ENCODE peak calls at places on chromosome 2, in ten cellular contexts. L is endodermal cell; Y is ovary; S is GM12865; J is OCI-LY7; P is upper lobe of right lung; X is tibial artery; A is activated CD8-positive, alpha-beta T cell treated with anti-CD3 and anti-CD28 coated beads for 36 hours; Q is sigmoid colon; R is AG04449. N is an unnamed sample.

GRCh38 chr2:21268197-21268870 is 144.6 kb downstream of the TDRD15 start:
- DNase-seq in L (peak; percentile 44), Y (no peak), S (no peak), J (no peak), P (no peak), X (no peak), A (no peak), Q (no peak), R (no peak), N (no peak)

GRCh38 chr2:183078163-183078466 is 432 bp upstream of the DUSP19 start:
- DNase-seq in L (no peak), Y (no peak), S (no peak), J (peak; percentile 43), P (no peak), X (no peak), A (no peak), Q (no peak), R (no peak), N (no peak)

GRCh38 chr2:217942731-217943335 is 60.0 kb downstream of the TNS1 start:
- DNase-seq in L (no peak), Y (no peak), S (no peak), J (no peak), P (peak; percentile 68), X (no peak), A (no peak), Q (no peak), R (no peak), N (no peak)

GRCh38 chr2:220981926-220982325 is 590.2 kb downstream of the EPHA4 start:
- DNase-seq in L (no peak), Y (no peak), S (no peak), J (no peak), P (no peak), X (no peak), A (no peak), Q (no peak), R (no peak), N (no peak)

GRCh38 chr2:101704046-101704466 is 6.5 kb downstream of the MAP4K4 start:
- DNase-seq in L (no peak), Y (peak; percentile 48), S (peak; percentile 41), J (peak; percentile 43), P (no peak), X (peak; percentile 69), A (no peak), Q (peak; percentile 82), R (peak; percentile 28), N (peak; percentile 83)

GRCh38 chr2:231699006-231699405 is 9.3 kb upstream of the PTMA start:
- DNase-seq in L (no peak), Y (no peak), S (no peak), J (no peak), P (no peak), X (no peak), A (no peak), Q (peak; percentile 85), R (no peak), N (no peak)

GRCh38 chr2:41836944-41837343 is 210.9 kb upstream of the PKDCC start:
- DNase-seq in L (peak; percentile 89), Y (no peak), S (peak; percentile 39), J (peak; percentile 28), P (no peak), X (no peak), A (peak; percentile 32), Q (no peak), R (no peak), N (peak; percentile 66)

GRCh38 chr2:206584323-206585116 is 57.8 kb upstream of the FAM237A start:
- DNase-seq in L (peak; percentile 53), Y (no peak), S (no peak), J (no peak), P (no peak), X (no peak), A (no peak), Q (no peak), R (no peak), N (peak; percentile 24)

GRCh38 chr2:128321784-128322650 is 3.3 kb upstream of the HS6ST1 start:
- DNase-seq in L (peak; percentile 93), Y (peak; percentile 88), S (peak; percentile 79), J (peak; percentile 78), P (peak; percentile 91), X (peak; percentile 94), A (peak; percentile 81), Q (peak; percentile 93), R (no peak), N (peak; percentile 79)

GRCh38 chr2:55011741-55012574 is 38.3 kb downstream of the RTN4 start:
- DNase-seq in L (no peak), Y (no peak), S (no peak), J (no peak), P (no peak), X (no peak), A (no peak), Q (no peak), R (no peak), N (no peak)

GRCh38 chr2:2226326-2226725 is 104.7 kb downstream of the MYT1L start:
- DNase-seq in L (no peak), Y (no peak), S (no peak), J (no peak), P (no peak), X (no peak), A (no peak), Q (no peak), R (no peak), N (no peak)

GRCh38 chr2:2232167-2232566 is 98.9 kb downstream of the MYT1L start:
- DNase-seq in L (no peak), Y (no peak), S (no peak), J (no peak), P (no peak), X (no peak), A (no peak), Q (no peak), R (no peak), N (no peak)

GRCh38 chr2:2234398-2234797 is 96.7 kb downstream of the MYT1L start:
- DNase-seq in L (no peak), Y (no peak), S (no peak), J (no peak), P (no peak), X (no peak), A (no peak), Q (no peak), R (no peak), N (no peak)

GRCh38 chr2:2233171-2233826 is 97.8 kb downstream of the MYT1L start:
- DNase-seq in L (no peak), Y (no peak), S (no peak), J (no peak), P (no peak), X (no peak), A (no peak), Q (no peak), R (no peak), N (no peak)

DNA sequence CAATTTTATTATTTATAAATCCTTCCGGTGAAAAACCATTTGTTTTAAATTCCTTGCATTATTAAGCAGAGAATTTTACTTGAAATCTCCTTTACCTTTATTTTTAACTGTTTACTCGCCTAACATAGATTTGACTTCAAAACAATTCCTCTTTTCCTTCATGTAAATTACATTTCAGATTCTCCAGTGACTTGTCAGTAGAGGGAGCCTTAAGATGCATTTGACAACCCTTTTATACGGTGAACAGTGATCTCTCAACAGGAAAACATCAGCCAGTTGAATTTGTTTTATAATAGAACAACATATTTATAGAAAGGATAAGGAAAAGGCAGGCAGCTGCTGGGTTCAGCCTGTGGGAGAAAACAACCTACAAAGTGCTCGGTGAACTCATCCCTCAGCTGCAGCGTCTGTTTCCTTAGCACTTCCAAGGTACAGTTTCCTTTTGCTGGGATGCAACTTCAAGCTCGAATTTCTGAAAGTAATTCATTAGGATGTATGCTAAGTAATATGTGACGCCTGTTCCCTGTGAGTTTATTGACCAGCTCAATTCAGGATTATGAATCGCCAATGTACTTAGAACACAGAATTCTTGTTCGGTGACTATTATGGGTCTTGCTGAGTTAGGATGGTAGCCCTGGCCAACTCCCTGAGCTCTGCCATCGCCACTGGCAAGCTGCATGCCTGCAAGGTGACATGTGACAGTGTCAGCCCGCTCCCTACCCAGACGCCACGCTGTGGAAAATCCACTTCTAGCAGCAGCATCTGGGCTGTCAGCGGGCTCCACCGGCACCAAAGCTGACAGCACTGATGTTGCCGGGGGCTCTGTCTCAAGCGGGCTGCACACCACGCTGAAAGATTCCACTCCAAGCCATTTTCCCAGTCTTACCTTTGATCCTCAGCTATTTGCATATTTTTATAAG is 100.9 kb downstream of the MYT1L start:
- DNase-seq in L (no peak), Y (no peak), S (no peak), J (no peak), P (no peak), X (no peak), A (no peak), Q (no peak), R (no peak), N (no peak)
- TF ChIP-seq CTCF in L (peak; percentile 44), Y (no peak), S (no peak), J (peak; percentile 41), P (no peak), X (no peak), A (no peak), Q (no peak), R (no peak), N (peak; percentile 20)

DNA sequence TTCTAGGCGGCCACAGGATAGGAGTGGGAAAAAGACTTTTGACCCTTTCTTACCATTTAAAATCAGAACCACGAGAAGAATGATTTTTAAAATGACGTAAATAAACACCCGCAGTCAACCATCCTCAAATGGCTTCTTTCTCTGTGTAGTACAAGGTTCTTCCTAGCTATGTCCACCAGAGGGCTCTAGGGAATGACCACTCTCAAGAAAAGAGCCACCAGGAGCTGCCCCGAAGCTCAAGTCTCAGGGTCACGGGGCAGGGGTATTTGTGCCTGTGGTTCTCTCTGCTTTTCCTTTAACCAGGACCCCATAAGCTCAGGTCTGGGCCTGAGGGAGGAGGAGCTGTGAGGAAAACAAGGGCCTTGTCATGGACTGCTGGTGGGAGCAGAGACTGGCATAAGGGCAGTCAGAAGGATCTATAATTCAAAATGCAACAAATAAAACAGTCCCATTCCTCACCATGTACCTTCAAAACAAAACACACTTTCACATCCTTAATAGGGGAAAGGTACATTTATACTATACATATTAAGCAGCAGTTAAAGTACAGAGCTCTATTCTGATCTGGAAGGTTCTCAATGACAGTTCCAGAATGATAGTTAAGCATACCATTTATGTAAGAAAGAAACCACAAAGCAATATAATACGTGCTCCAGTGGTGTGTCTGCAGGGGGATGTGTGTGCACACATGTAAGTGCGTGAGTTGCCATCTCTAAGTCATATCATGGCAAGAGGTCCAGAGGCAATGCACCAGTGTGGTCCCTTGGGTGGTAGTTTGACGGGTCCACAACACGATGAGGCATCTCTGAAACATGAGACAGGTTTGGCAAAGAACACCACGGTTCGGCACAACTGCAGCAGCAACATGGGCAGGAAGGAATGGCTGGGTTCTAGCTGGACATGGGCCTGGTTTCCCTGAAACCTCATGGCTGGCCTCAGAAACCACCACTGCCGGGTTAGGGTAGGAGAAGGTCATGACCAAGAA is 18.6 kb downstream of the LYPD1 start:
- DNase-seq in L (peak; percentile 79), Y (no peak), S (peak; percentile 11), J (no peak), P (no peak), X (no peak), A (no peak), Q (no peak), R (no peak), N (peak; percentile 44)
- TF ChIP-seq CTCF in L (peak; percentile 85), Y (peak; percentile 11), S (no peak), J (no peak), P (peak; percentile 49), X (no peak), A (no peak), Q (no peak), R (peak; percentile 50), N (no peak)

GRCh38 chr2:96143848-96144480 is 1.3 kb downstream of the DUSP2 start:
- DNase-seq in L (peak; percentile 89), Y (peak; percentile 7), S (peak; percentile 68), J (peak; percentile 67), P (peak; percentile 61), X (peak; percentile 60), A (peak; percentile 50), Q (peak; percentile 59), R (no peak), N (peak; percentile 10)
- TF ChIP-seq CTCF in L (peak; percentile 69), Y (no peak), S (peak; percentile 39), J (peak; percentile 42), P (no peak), X (no peak), A (peak; percentile 48), Q (no peak), R (peak; percentile 5), N (no peak)

GRCh38 chr2:14634223-14634884 is 1.8 kb downstream of the LRATD1 start:
- DNase-seq in L (peak; percentile 95), Y (peak; percentile 82), S (peak; percentile 18), J (no peak), P (peak; percentile 93), X (peak; percentile 85), A (peak; percentile 42), Q (peak; percentile 89), R (no peak), N (peak; percentile 88)
- TF ChIP-seq CTCF in L (peak; percentile 88), Y (peak; percentile 67), S (peak; percentile 19), J (no peak), P (peak; percentile 67), X (peak; percentile 43), A (peak; percentile 23), Q (peak; percentile 23), R (peak; percentile 88), N (peak; percentile 72)